ENCODE peak calls at places on chromosomes 1 and 21, in five cellular contexts. One of them, this sample, is unnamed.

GRCh38 chr1:159705251-159705910 is 9.0 kb downstream of the CRP start:
- DNase-seq in stimulated activated naive CD8-positive, alpha-beta T cell treated with anti-CD3 and anti-CD28 coated beads, Interleukin-15, amount 100 ng/mL, for 72 hours: no peak
- DNase-seq in non-pigmented ciliary epithelial cell: no peak
- DNase-seq in nucleus accumbens: no peak
- DNase-seq in stimulated activated CD4-positive, alpha-beta T cell treated with anti-CD3 and anti-CD28 coated beads, Interleukin-2, amount 100 ng/mL, for 48 hours: no peak
- DNase-seq in this sample: no peak

GRCh38 chr1:64956733-64957441 is 9.5 kb downstream of the JAK1 start:
- DNase-seq in stimulated activated naive CD8-positive, alpha-beta T cell treated with anti-CD3 and anti-CD28 coated beads, Interleukin-15, amount 100 ng/mL, for 72 hours: peak
- DNase-seq in stimulated activated CD4-positive, alpha-beta T cell treated with anti-CD3 and anti-CD28 coated beads, Interleukin-2, amount 100 ng/mL, for 48 hours: no peak
- DNase-seq in nucleus accumbens: no peak
- DNase-seq in non-pigmented ciliary epithelial cell: no peak
- DNase-seq in this sample: no peak

GRCh38 chr1:54255026-54255425 is 55.1 kb downstream of the MRPL37 start:
- DNase-seq in stimulated activated CD4-positive, alpha-beta T cell treated with anti-CD3 and anti-CD28 coated beads, Interleukin-2, amount 100 ng/mL, for 48 hours: no peak
- DNase-seq in nucleus accumbens: no peak
- DNase-seq in non-pigmented ciliary epithelial cell: no peak
- DNase-seq in stimulated activated naive CD8-positive, alpha-beta T cell treated with anti-CD3 and anti-CD28 coated beads, Interleukin-15, amount 100 ng/mL, for 72 hours: no peak
- DNase-seq in this sample: no peak

GRCh38 chr1:24705260-24706073 is 39.8 kb upstream of the CLIC4 start:
- DNase-seq in stimulated activated naive CD8-positive, alpha-beta T cell treated with anti-CD3 and anti-CD28 coated beads, Interleukin-15, amount 100 ng/mL, for 72 hours: peak
- DNase-seq in non-pigmented ciliary epithelial cell: no peak
- DNase-seq in stimulated activated CD4-positive, alpha-beta T cell treated with anti-CD3 and anti-CD28 coated beads, Interleukin-2, amount 100 ng/mL, for 48 hours: peak
- DNase-seq in nucleus accumbens: peak
- DNase-seq in this sample: peak

GRCh38 chr1:185156854-185157598 is at the start of the genes SWT1 and TRMT1L:
- DNase-seq in non-pigmented ciliary epithelial cell: peak
- DNase-seq in nucleus accumbens: peak
- DNase-seq in stimulated activated naive CD8-positive, alpha-beta T cell treated with anti-CD3 and anti-CD28 coated beads, Interleukin-15, amount 100 ng/mL, for 72 hours: peak
- DNase-seq in stimulated activated CD4-positive, alpha-beta T cell treated with anti-CD3 and anti-CD28 coated beads, Interleukin-2, amount 100 ng/mL, for 48 hours: peak
- DNase-seq in this sample: peak

GRCh38 chr1:28893403-28894102 is 20.8 kb upstream of the EPB41 start:
- DNase-seq in nucleus accumbens: no peak
- DNase-seq in stimulated activated naive CD8-positive, alpha-beta T cell treated with anti-CD3 and anti-CD28 coated beads, Interleukin-15, amount 100 ng/mL, for 72 hours: peak
- DNase-seq in non-pigmented ciliary epithelial cell: no peak
- DNase-seq in stimulated activated CD4-positive, alpha-beta T cell treated with anti-CD3 and anti-CD28 coated beads, Interleukin-2, amount 100 ng/mL, for 48 hours: no peak
- DNase-seq in this sample: no peak

GRCh38 chr1:198416276-198416675 is 124.2 kb downstream of the ATP6V1G3 start:
- DNase-seq in non-pigmented ciliary epithelial cell: no peak
- DNase-seq in nucleus accumbens: no peak
- DNase-seq in stimulated activated CD4-positive, alpha-beta T cell treated with anti-CD3 and anti-CD28 coated beads, Interleukin-2, amount 100 ng/mL, for 48 hours: no peak
- DNase-seq in stimulated activated naive CD8-positive, alpha-beta T cell treated with anti-CD3 and anti-CD28 coated beads, Interleukin-15, amount 100 ng/mL, for 72 hours: no peak
- DNase-seq in this sample: no peak

GRCh38 chr1:150708595-150708994 is 11.6 kb upstream of the GOLPH3L start:
- DNase-seq in nucleus accumbens: no peak
- DNase-seq in stimulated activated CD4-positive, alpha-beta T cell treated with anti-CD3 and anti-CD28 coated beads, Interleukin-2, amount 100 ng/mL, for 48 hours: peak
- DNase-seq in non-pigmented ciliary epithelial cell: no peak
- DNase-seq in stimulated activated naive CD8-positive, alpha-beta T cell treated with anti-CD3 and anti-CD28 coated beads, Interleukin-15, amount 100 ng/mL, for 72 hours: peak
- DNase-seq in this sample: no peak

GRCh38 chr1:165284471-165284870 is 72.0 kb downstream of the LMX1A start:
- DNase-seq in nucleus accumbens: no peak
- DNase-seq in stimulated activated naive CD8-positive, alpha-beta T cell treated with anti-CD3 and anti-CD28 coated beads, Interleukin-15, amount 100 ng/mL, for 72 hours: no peak
- DNase-seq in non-pigmented ciliary epithelial cell: no peak
- DNase-seq in stimulated activated CD4-positive, alpha-beta T cell treated with anti-CD3 and anti-CD28 coated beads, Interleukin-2, amount 100 ng/mL, for 48 hours: no peak
- DNase-seq in this sample: no peak

GRCh38 chr1:2811526-2811905 is 10.0 kb upstream of the TTC34 start:
- DNase-seq in nucleus accumbens: no peak
- DNase-seq in stimulated activated CD4-positive, alpha-beta T cell treated with anti-CD3 and anti-CD28 coated beads, Interleukin-2, amount 100 ng/mL, for 48 hours: no peak
- DNase-seq in non-pigmented ciliary epithelial cell: no peak
- DNase-seq in stimulated activated naive CD8-positive, alpha-beta T cell treated with anti-CD3 and anti-CD28 coated beads, Interleukin-15, amount 100 ng/mL, for 72 hours: no peak
- DNase-seq in this sample: no peak

GRCh38 chr1:29789910-29790247 is 553.6 kb downstream of the PTPRU start:
- DNase-seq in nucleus accumbens: no peak
- DNase-seq in stimulated activated naive CD8-positive, alpha-beta T cell treated with anti-CD3 and anti-CD28 coated beads, Interleukin-15, amount 100 ng/mL, for 72 hours: no peak
- DNase-seq in non-pigmented ciliary epithelial cell: no peak
- DNase-seq in stimulated activated CD4-positive, alpha-beta T cell treated with anti-CD3 and anti-CD28 coated beads, Interleukin-2, amount 100 ng/mL, for 48 hours: no peak
- DNase-seq in this sample: no peak

GRCh38 chr1:53869454-53870117 is 20.0 kb downstream of the YIPF1 start:
- DNase-seq in stimulated activated CD4-positive, alpha-beta T cell treated with anti-CD3 and anti-CD28 coated beads, Interleukin-2, amount 100 ng/mL, for 48 hours: no peak
- DNase-seq in non-pigmented ciliary epithelial cell: no peak
- DNase-seq in stimulated activated naive CD8-positive, alpha-beta T cell treated with anti-CD3 and anti-CD28 coated beads, Interleukin-15, amount 100 ng/mL, for 72 hours: no peak
- DNase-seq in nucleus accumbens: no peak
- DNase-seq in this sample: no peak

GRCh38 chr1:29282924-29283803 is 46.8 kb downstream of the PTPRU start:
- DNase-seq in stimulated activated naive CD8-positive, alpha-beta T cell treated with anti-CD3 and anti-CD28 coated beads, Interleukin-15, amount 100 ng/mL, for 72 hours: no peak
- DNase-seq in nucleus accumbens: no peak
- DNase-seq in stimulated activated CD4-positive, alpha-beta T cell treated with anti-CD3 and anti-CD28 coated beads, Interleukin-2, amount 100 ng/mL, for 48 hours: peak
- DNase-seq in non-pigmented ciliary epithelial cell: no peak
- DNase-seq in this sample: no peak

GRCh38 chr1:227225715-227226346 is 92.5 kb downstream of the CDC42BPA start:
- DNase-seq in non-pigmented ciliary epithelial cell: peak
- DNase-seq in nucleus accumbens: no peak
- DNase-seq in stimulated activated CD4-positive, alpha-beta T cell treated with anti-CD3 and anti-CD28 coated beads, Interleukin-2, amount 100 ng/mL, for 48 hours: no peak
- DNase-seq in stimulated activated naive CD8-positive, alpha-beta T cell treated with anti-CD3 and anti-CD28 coated beads, Interleukin-15, amount 100 ng/mL, for 72 hours: no peak
- DNase-seq in this sample: no peak

GRCh38 chr21:46394819-46395152 is 63.9 kb upstream of the DIP2A start:
- DNase-seq in stimulated activated naive CD8-positive, alpha-beta T cell treated with anti-CD3 and anti-CD28 coated beads, Interleukin-15, amount 100 ng/mL, for 72 hours: no peak
- DNase-seq in nucleus accumbens: no peak
- DNase-seq in non-pigmented ciliary epithelial cell: no peak
- DNase-seq in stimulated activated CD4-positive, alpha-beta T cell treated with anti-CD3 and anti-CD28 coated beads, Interleukin-2, amount 100 ng/mL, for 48 hours: no peak
- DNase-seq in this sample: no peak

GRCh38 chr1:204842892-204843291 is 27.8 kb upstream of the NFASC start:
- DNase-seq in non-pigmented ciliary epithelial cell: no peak
- DNase-seq in stimulated activated naive CD8-positive, alpha-beta T cell treated with anti-CD3 and anti-CD28 coated beads, Interleukin-15, amount 100 ng/mL, for 72 hours: no peak
- DNase-seq in nucleus accumbens: no peak
- DNase-seq in stimulated activated CD4-positive, alpha-beta T cell treated with anti-CD3 and anti-CD28 coated beads, Interleukin-2, amount 100 ng/mL, for 48 hours: no peak
- DNase-seq in this sample: no peak

GRCh38 chr1:86542626-86543025 is 4.3 kb upstream of the CLCA4 start:
- DNase-seq in stimulated activated CD4-positive, alpha-beta T cell treated with anti-CD3 and anti-CD28 coated beads, Interleukin-2, amount 100 ng/mL, for 48 hours: no peak
- DNase-seq in non-pigmented ciliary epithelial cell: no peak
- DNase-seq in nucleus accumbens: no peak
- DNase-seq in stimulated activated naive CD8-positive, alpha-beta T cell treated with anti-CD3 and anti-CD28 coated beads, Interleukin-15, amount 100 ng/mL, for 72 hours: no peak
- DNase-seq in this sample: no peak

GRCh38 chr1:58979085-58979484 is 195.2 kb upstream of the JUN start:
- DNase-seq in nucleus accumbens: no peak
- DNase-seq in non-pigmented ciliary epithelial cell: no peak
- DNase-seq in stimulated activated CD4-positive, alpha-beta T cell treated with anti-CD3 and anti-CD28 coated beads, Interleukin-2, amount 100 ng/mL, for 48 hours: no peak
- DNase-seq in stimulated activated naive CD8-positive, alpha-beta T cell treated with anti-CD3 and anti-CD28 coated beads, Interleukin-15, amount 100 ng/mL, for 72 hours: no peak
- DNase-seq in this sample: no peak

GRCh38 chr1:231162300-231162969 is 577 bp downstream of the TRIM67 start:
- DNase-seq in nucleus accumbens: no peak
- DNase-seq in non-pigmented ciliary epithelial cell: no peak
- DNase-seq in stimulated activated CD4-positive, alpha-beta T cell treated with anti-CD3 and anti-CD28 coated beads, Interleukin-2, amount 100 ng/mL, for 48 hours: peak
- DNase-seq in stimulated activated naive CD8-positive, alpha-beta T cell treated with anti-CD3 and anti-CD28 coated beads, Interleukin-15, amount 100 ng/mL, for 72 hours: peak
- DNase-seq in this sample: no peak

GRCh38 chr1:209412566-209412965 is 170.9 kb upstream of the CAMK1G start:
- DNase-seq in non-pigmented ciliary epithelial cell: no peak
- DNase-seq in stimulated activated CD4-positive, alpha-beta T cell treated with anti-CD3 and anti-CD28 coated beads, Interleukin-2, amount 100 ng/mL, for 48 hours: no peak
- DNase-seq in stimulated activated naive CD8-positive, alpha-beta T cell treated with anti-CD3 and anti-CD28 coated beads, Interleukin-15, amount 100 ng/mL, for 72 hours: no peak
- DNase-seq in nucleus accumbens: no peak
- DNase-seq in this sample: no peak

GRCh38 chr1:156198831-156199349 is 5.0 kb downstream of the SLC25A44 start:
- DNase-seq in stimulated activated CD4-positive, alpha-beta T cell treated with anti-CD3 and anti-CD28 coated beads, Interleukin-2, amount 100 ng/mL, for 48 hours: no peak
- DNase-seq in non-pigmented ciliary epithelial cell: no peak
- DNase-seq in stimulated activated naive CD8-positive, alpha-beta T cell treated with anti-CD3 and anti-CD28 coated beads, Interleukin-15, amount 100 ng/mL, for 72 hours: peak
- DNase-seq in nucleus accumbens: no peak
- DNase-seq in this sample: no peak

GRCh38 chr1:90707363-90707710 is 9.8 kb downstream of the BARHL2 start:
- DNase-seq in nucleus accumbens: no peak
- DNase-seq in stimulated activated naive CD8-positive, alpha-beta T cell treated with anti-CD3 and anti-CD28 coated beads, Interleukin-15, amount 100 ng/mL, for 72 hours: no peak
- DNase-seq in non-pigmented ciliary epithelial cell: no peak
- DNase-seq in stimulated activated CD4-positive, alpha-beta T cell treated with anti-CD3 and anti-CD28 coated beads, Interleukin-2, amount 100 ng/mL, for 48 hours: no peak
- DNase-seq in this sample: no peak

GRCh38 chr1:165543651-165544452 is at the start of gene LRRC52:
- DNase-seq in nucleus accumbens: peak
- DNase-seq in stimulated activated CD4-positive, alpha-beta T cell treated with anti-CD3 and anti-CD28 coated beads, Interleukin-2, amount 100 ng/mL, for 48 hours: no peak
- DNase-seq in non-pigmented ciliary epithelial cell: no peak
- DNase-seq in stimulated activated naive CD8-positive, alpha-beta T cell treated with anti-CD3 and anti-CD28 coated beads, Interleukin-15, amount 100 ng/mL, for 72 hours: no peak
- DNase-seq in this sample: no peak

GRCh38 chr1:81703736-81704463 is 96.8 kb upstream of the ADGRL2 start:
- DNase-seq in non-pigmented ciliary epithelial cell: peak
- DNase-seq in nucleus accumbens: no peak
- DNase-seq in stimulated activated naive CD8-positive, alpha-beta T cell treated with anti-CD3 and anti-CD28 coated beads, Interleukin-15, amount 100 ng/mL, for 72 hours: no peak
- DNase-seq in stimulated activated CD4-positive, alpha-beta T cell treated with anti-CD3 and anti-CD28 coated beads, Interleukin-2, amount 100 ng/mL, for 48 hours: no peak
- DNase-seq in this sample: no peak

GRCh38 chr1:47658161-47658920 is 220.5 kb downstream of the FOXD2 start:
- DNase-seq in stimulated activated naive CD8-positive, alpha-beta T cell treated with anti-CD3 and anti-CD28 coated beads, Interleukin-15, amount 100 ng/mL, for 72 hours: no peak
- DNase-seq in non-pigmented ciliary epithelial cell: no peak
- DNase-seq in nucleus accumbens: no peak
- DNase-seq in stimulated activated CD4-positive, alpha-beta T cell treated with anti-CD3 and anti-CD28 coated beads, Interleukin-2, amount 100 ng/mL, for 48 hours: no peak
- DNase-seq in this sample: no peak

GRCh38 chr21:41222247-41223068 is 54.5 kb downstream of the BACE2 start:
- DNase-seq in stimulated activated naive CD8-positive, alpha-beta T cell treated with anti-CD3 and anti-CD28 coated beads, Interleukin-15, amount 100 ng/mL, for 72 hours: no peak
- DNase-seq in stimulated activated CD4-positive, alpha-beta T cell treated with anti-CD3 and anti-CD28 coated beads, Interleukin-2, amount 100 ng/mL, for 48 hours: no peak
- DNase-seq in nucleus accumbens: no peak
- DNase-seq in non-pigmented ciliary epithelial cell: no peak
- DNase-seq in this sample: no peak

GRCh38 chr1:107604823-107605222 is 360.2 kb downstream of the VAV3 start:
- DNase-seq in stimulated activated naive CD8-positive, alpha-beta T cell treated with anti-CD3 and anti-CD28 coated beads, Interleukin-15, amount 100 ng/mL, for 72 hours: no peak
- DNase-seq in non-pigmented ciliary epithelial cell: no peak
- DNase-seq in nucleus accumbens: no peak
- DNase-seq in stimulated activated CD4-positive, alpha-beta T cell treated with anti-CD3 and anti-CD28 coated beads, Interleukin-2, amount 100 ng/mL, for 48 hours: no peak
- DNase-seq in this sample: no peak

GRCh38 chr1:55155522-55155921 is 59.6 kb downstream of the USP24 start:
- DNase-seq in stimulated activated CD4-positive, alpha-beta T cell treated with anti-CD3 and anti-CD28 coated beads, Interleukin-2, amount 100 ng/mL, for 48 hours: no peak
- DNase-seq in non-pigmented ciliary epithelial cell: no peak
- DNase-seq in nucleus accumbens: peak
- DNase-seq in stimulated activated naive CD8-positive, alpha-beta T cell treated with anti-CD3 and anti-CD28 coated beads, Interleukin-15, amount 100 ng/mL, for 72 hours: no peak
- DNase-seq in this sample: no peak

GRCh38 chr1:99457381-99458165 is 188.3 kb upstream of the PALMD start:
- DNase-seq in stimulated activated CD4-positive, alpha-beta T cell treated with anti-CD3 and anti-CD28 coated beads, Interleukin-2, amount 100 ng/mL, for 48 hours: no peak
- DNase-seq in non-pigmented ciliary epithelial cell: no peak
- DNase-seq in stimulated activated naive CD8-positive, alpha-beta T cell treated with anti-CD3 and anti-CD28 coated beads, Interleukin-15, amount 100 ng/mL, for 72 hours: no peak
- DNase-seq in nucleus accumbens: peak
- DNase-seq in this sample: no peak

GRCh38 chr1:51644533-51645197 is 27.8 kb downstream of the OSBPL9 start:
- DNase-seq in stimulated activated naive CD8-positive, alpha-beta T cell treated with anti-CD3 and anti-CD28 coated beads, Interleukin-15, amount 100 ng/mL, for 72 hours: no peak
- DNase-seq in stimulated activated CD4-positive, alpha-beta T cell treated with anti-CD3 and anti-CD28 coated beads, Interleukin-2, amount 100 ng/mL, for 48 hours: no peak
- DNase-seq in non-pigmented ciliary epithelial cell: peak
- DNase-seq in nucleus accumbens: no peak
- DNase-seq in this sample: no peak

GRCh38 chr1:27405074-27405473 is 12.7 kb downstream of the GPR3 start:
- DNase-seq in stimulated activated CD4-positive, alpha-beta T cell treated with anti-CD3 and anti-CD28 coated beads, Interleukin-2, amount 100 ng/mL, for 48 hours: no peak
- DNase-seq in non-pigmented ciliary epithelial cell: no peak
- DNase-seq in nucleus accumbens: no peak
- DNase-seq in stimulated activated naive CD8-positive, alpha-beta T cell treated with anti-CD3 and anti-CD28 coated beads, Interleukin-15, amount 100 ng/mL, for 72 hours: no peak
- DNase-seq in this sample: no peak

GRCh38 chr1:205229399-205229861 is 1.7 kb downstream of the TMCC2 start:
- DNase-seq in stimulated activated naive CD8-positive, alpha-beta T cell treated with anti-CD3 and anti-CD28 coated beads, Interleukin-15, amount 100 ng/mL, for 72 hours: peak
- DNase-seq in nucleus accumbens: peak
- DNase-seq in non-pigmented ciliary epithelial cell: no peak
- DNase-seq in stimulated activated CD4-positive, alpha-beta T cell treated with anti-CD3 and anti-CD28 coated beads, Interleukin-2, amount 100 ng/mL, for 48 hours: peak
- DNase-seq in this sample: peak